ENCODE peak calls at places on chromosomes 7 and 10, in four cellular contexts. One of them, this sample, is unnamed.

GRCh38 chr10:88428442-88428841 is 154.7 kb downstream of the RNLS start:
- DNase-seq in lower lobe of right lung: no peak
- DNase-seq in HFF-Myc: no peak
- DNase-seq in cardiac fibroblast: peak; percentile 55
- DNase-seq in this sample: peak; percentile 12

GRCh38 chr7:37923996-37924395 is 3.6 kb downstream of the EPDR1 start:
- DNase-seq in lower lobe of right lung: no peak
- DNase-seq in HFF-Myc: no peak
- DNase-seq in cardiac fibroblast: no peak
- DNase-seq in this sample: no peak

GRCh38 chr10:61153766-61154165 is 209.8 kb upstream of the RHOBTB1 start:
- DNase-seq in lower lobe of right lung: no peak
- DNase-seq in HFF-Myc: no peak
- DNase-seq in cardiac fibroblast: no peak
- DNase-seq in this sample: no peak

GRCh38 chr7:78702770-78703169 is 750.7 kb downstream of the MAGI2 start:
- DNase-seq in lower lobe of right lung: no peak
- DNase-seq in HFF-Myc: peak; percentile 52
- DNase-seq in cardiac fibroblast: peak; percentile 93
- DNase-seq in this sample: peak; percentile 95

GRCh38 chr7:102186306-102186705 is 100.4 kb upstream of the SH2B2 start:
- DNase-seq in lower lobe of right lung: no peak
- DNase-seq in HFF-Myc: no peak
- DNase-seq in cardiac fibroblast: peak; percentile 18
- DNase-seq in this sample: no peak

GRCh38 chr10:93566435-93567276 is at the start of gene FFAR4:
- DNase-seq in lower lobe of right lung: peak; percentile 80
- DNase-seq in HFF-Myc: no peak
- DNase-seq in cardiac fibroblast: peak; percentile 14
- DNase-seq in this sample: no peak

GRCh38 chr7:149799397-149800168 is 26.2 kb upstream of the ZNF467 start:
- DNase-seq in lower lobe of right lung: no peak
- DNase-seq in HFF-Myc: no peak
- DNase-seq in cardiac fibroblast: no peak
- DNase-seq in this sample: no peak

GRCh38 chr7:25752967-25753791 is 398.8 kb upstream of the NFE2L3 start:
- DNase-seq in lower lobe of right lung: no peak
- DNase-seq in HFF-Myc: no peak
- DNase-seq in cardiac fibroblast: no peak
- DNase-seq in this sample: no peak

GRCh38 chr10:23099079-23099478 is 3.7 kb downstream of the MSRB2 start:
- DNase-seq in lower lobe of right lung: no peak
- DNase-seq in HFF-Myc: no peak
- DNase-seq in cardiac fibroblast: no peak
- DNase-seq in this sample: no peak

GRCh38 chr7:20033621-20034200 is 183.5 kb downstream of the MACC1 start:
- DNase-seq in lower lobe of right lung: no peak
- DNase-seq in HFF-Myc: no peak
- DNase-seq in cardiac fibroblast: peak; percentile 75
- DNase-seq in this sample: peak; percentile 69

GRCh38 chr10:83371696-83372490 is 767.4 kb upstream of the GHITM start:
- DNase-seq in lower lobe of right lung: no peak
- DNase-seq in HFF-Myc: no peak
- DNase-seq in cardiac fibroblast: no peak
- DNase-seq in this sample: no peak

GRCh38 chr7:32058017-32058416 is 12.2 kb downstream of the PDE1C start:
- DNase-seq in lower lobe of right lung: no peak
- DNase-seq in HFF-Myc: no peak
- DNase-seq in cardiac fibroblast: no peak
- DNase-seq in this sample: no peak

GRCh38 chr7:100801833-100802568 is 25.3 kb downstream of the EPHB4 start:
- DNase-seq in lower lobe of right lung: peak; percentile 74
- DNase-seq in HFF-Myc: peak; percentile 93
- DNase-seq in cardiac fibroblast: peak; percentile 61
- DNase-seq in this sample: no peak

GRCh38 chr7:2431260-2431867 is 28.0 kb downstream of the CHST12 start:
- DNase-seq in lower lobe of right lung: no peak
- DNase-seq in HFF-Myc: no peak
- DNase-seq in cardiac fibroblast: no peak
- DNase-seq in this sample: no peak
- TF ChIP-seq CTCF in lower lobe of right lung: peak; percentile 55
- TF ChIP-seq CTCF in HFF-Myc: peak; percentile 59
- TF ChIP-seq CTCF in cardiac fibroblast: peak; percentile 68
- TF ChIP-seq CTCF in this sample: peak; percentile 53

GRCh38 chr7:21041666-21042065 is 255.0 kb upstream of the SP8 start:
- DNase-seq in lower lobe of right lung: no peak
- DNase-seq in HFF-Myc: no peak
- DNase-seq in cardiac fibroblast: no peak
- DNase-seq in this sample: no peak

GRCh38 chr7:21044384-21044783 is 257.7 kb upstream of the SP8 start:
- DNase-seq in lower lobe of right lung: no peak
- DNase-seq in HFF-Myc: no peak
- DNase-seq in cardiac fibroblast: no peak
- DNase-seq in this sample: no peak

GRCh38 chr7:21044913-21045312 is 258.2 kb upstream of the SP8 start:
- DNase-seq in lower lobe of right lung: no peak
- DNase-seq in HFF-Myc: no peak
- DNase-seq in cardiac fibroblast: no peak
- DNase-seq in this sample: no peak

DNA sequence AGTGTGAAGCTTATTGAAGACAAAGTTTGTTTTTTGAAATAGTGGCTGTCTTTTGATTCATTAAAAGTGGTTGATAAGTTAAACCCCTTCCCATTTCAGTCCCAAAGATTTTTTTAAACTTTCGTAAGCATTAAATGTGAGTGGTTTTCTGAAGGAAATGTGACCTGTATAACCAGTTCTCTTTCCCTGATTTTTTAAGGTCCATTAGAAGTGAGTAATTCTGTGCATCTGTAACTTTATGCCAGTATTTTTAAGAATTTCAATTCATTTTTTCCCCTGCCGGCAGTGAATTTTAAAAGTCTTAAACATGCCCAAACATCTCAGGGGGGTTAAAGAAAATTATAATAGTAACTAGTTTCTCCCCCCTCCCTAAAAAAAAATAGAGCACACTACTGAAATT is 254.6 kb upstream of the SP8 start:
- DNase-seq in lower lobe of right lung: no peak
- DNase-seq in HFF-Myc: no peak
- DNase-seq in cardiac fibroblast: no peak
- DNase-seq in this sample: no peak
- H3K4me3 ChIP-seq in lower lobe of right lung: no peak overlapping the region
- H3K4me3 ChIP-seq in HFF-Myc: no peak overlapping the region
- H3K4me3 ChIP-seq in cardiac fibroblast: no peak overlapping the region
- H3K4me3 ChIP-seq in this sample: no peak overlapping the region

DNA sequence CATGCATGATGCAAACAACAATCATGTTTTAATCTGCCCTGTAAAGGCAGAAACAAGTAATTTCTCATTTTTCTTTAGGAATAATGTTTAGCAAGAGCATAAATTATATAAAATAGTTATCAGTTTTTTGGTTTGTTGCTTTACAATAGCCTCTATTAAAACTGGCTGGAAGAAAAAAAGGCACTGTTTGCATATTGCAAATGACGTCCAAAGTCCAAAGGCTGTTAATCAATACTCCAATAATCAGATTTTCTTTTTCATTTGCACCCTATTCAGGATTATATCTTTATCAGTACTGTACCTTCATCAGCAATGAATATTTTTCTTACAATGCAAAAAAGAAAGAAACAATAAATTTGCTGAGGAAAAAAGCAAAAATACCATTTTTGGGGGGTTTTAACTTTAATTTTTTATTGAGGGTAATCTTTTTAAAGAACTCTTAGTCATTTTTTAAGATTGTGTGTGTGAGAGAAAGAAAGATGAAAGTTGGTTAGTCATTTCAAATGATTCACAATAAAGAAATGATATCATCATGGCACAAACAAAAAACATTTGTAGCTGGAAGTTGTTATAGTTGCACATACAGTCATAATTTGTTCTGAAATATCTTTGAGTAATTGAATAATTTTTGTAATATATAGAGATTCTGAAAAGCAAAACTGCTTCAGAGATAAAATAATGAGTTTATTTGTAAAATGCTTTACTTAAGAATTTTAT is 44.4 kb upstream of the AKR1C2 start:
- DNase-seq in lower lobe of right lung: no peak
- DNase-seq in HFF-Myc: no peak
- DNase-seq in cardiac fibroblast: peak; percentile 72
- DNase-seq in this sample: no peak
- TF ChIP-seq CTCF in lower lobe of right lung: no peak
- TF ChIP-seq CTCF in HFF-Myc: no peak
- TF ChIP-seq CTCF in cardiac fibroblast: no peak
- TF ChIP-seq CTCF in this sample: no peak

GRCh38 chr10:32938554-32939061 is 19.4 kb downstream of the ITGB1 start:
- DNase-seq in lower lobe of right lung: no peak
- DNase-seq in HFF-Myc: no peak
- DNase-seq in cardiac fibroblast: no peak
- DNase-seq in this sample: no peak
- H3K4me3 ChIP-seq in lower lobe of right lung: no peak overlapping the region
- H3K4me3 ChIP-seq in HFF-Myc: no peak overlapping the region
- H3K4me3 ChIP-seq in cardiac fibroblast: peak overlapping the region; percentile 12
- H3K4me3 ChIP-seq in this sample: no peak overlapping the region

DNA sequence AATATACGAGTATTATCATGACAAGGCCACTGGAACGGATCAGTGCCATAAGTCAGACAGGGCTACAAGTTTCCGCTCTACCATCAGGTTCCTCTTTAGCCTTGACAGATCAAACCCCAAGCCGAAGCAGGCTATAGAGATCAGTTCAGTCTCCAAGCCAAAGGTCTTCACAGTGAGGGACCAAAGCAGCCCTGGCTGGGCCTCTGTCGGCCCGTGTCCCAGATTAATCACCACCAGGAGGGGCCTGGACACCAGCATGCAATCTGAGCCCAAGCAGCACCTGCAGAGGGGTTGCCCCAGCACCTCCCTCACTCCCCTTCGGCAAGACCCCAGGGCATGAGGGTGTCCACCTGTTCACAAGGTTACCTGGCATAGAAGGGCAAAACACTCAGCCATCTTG is 36.1 kb downstream of the FBXW4 start:
- DNase-seq in lower lobe of right lung: no peak
- DNase-seq in HFF-Myc: no peak
- DNase-seq in cardiac fibroblast: no peak
- DNase-seq in this sample: no peak
- TF ChIP-seq CTCF in lower lobe of right lung: no peak
- TF ChIP-seq CTCF in HFF-Myc: no peak
- TF ChIP-seq CTCF in cardiac fibroblast: no peak
- TF ChIP-seq CTCF in this sample: no peak

DNA sequence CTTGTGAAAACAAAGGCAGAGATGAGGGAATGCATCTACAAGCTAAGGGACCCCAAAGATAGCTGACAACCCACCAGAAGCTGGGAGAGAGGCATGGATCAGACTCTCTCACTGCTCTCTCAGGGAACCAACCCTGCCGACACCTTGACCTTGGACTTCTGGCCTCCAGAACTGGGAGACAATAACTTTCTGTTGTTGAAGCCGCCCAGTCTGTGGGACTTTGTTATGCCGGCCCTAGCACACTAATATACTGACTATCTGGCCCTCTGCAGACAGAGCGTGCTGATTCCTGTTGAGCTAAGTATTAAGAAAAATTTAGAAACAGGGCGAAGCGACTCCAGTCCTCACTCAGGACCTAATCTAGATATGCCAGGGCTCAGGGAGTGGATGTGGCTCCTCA is 144.3 kb upstream of the TCF7L2 start:
- DNase-seq in lower lobe of right lung: no peak
- DNase-seq in HFF-Myc: no peak
- DNase-seq in cardiac fibroblast: no peak
- DNase-seq in this sample: no peak
- H3K4me3 ChIP-seq in lower lobe of right lung: no peak overlapping the region
- H3K4me3 ChIP-seq in HFF-Myc: no peak overlapping the region
- H3K4me3 ChIP-seq in cardiac fibroblast: no peak overlapping the region
- H3K4me3 ChIP-seq in this sample: no peak overlapping the region

This sample was measured in epithelial cell of proximal tubule.